ENCODE peak calls at places on chromosomes 5 and 9, in five cellular contexts. Z, T, Q, M and Y are unnamed samples. For H3K36me3 and H3K4me1, the result is how much of the 10 kb centered on the place peaks cover.

GRCh38 chr9:1474259-1474658 is 424.1 kb downstream of the DMRT2 start:
- DNase-seq in Z (no peak), T (no peak), Q (no peak), M (no peak), Y (no peak)

GRCh38 chr5:107875834-107876233 is 205.1 kb upstream of the EFNA5 start:
- DNase-seq in Z (no peak), T (peak), Q (no peak), M (no peak), Y (no peak)

GRCh38 chr9:115385383-115386122 is 267.6 kb upstream of the TNC start:
- DNase-seq in Z (no peak), T (no peak), Q (no peak), M (no peak), Y (no peak)

GRCh38 chr9:69554945-69555344 is 117.2 kb downstream of the APBA1 start:
- DNase-seq in Z (no peak), T (peak), Q (no peak), M (no peak), Y (no peak)

GRCh38 chr9:77980622-77981021 is 51.0 kb downstream of the GNAQ start:
- DNase-seq in Z (no peak), T (peak), Q (no peak), M (no peak), Y (no peak)

GRCh38 chr9:76580832-76581231 is 121.8 kb downstream of the GCNT1 start:
- DNase-seq in Z (no peak), T (no peak), Q (no peak), M (no peak), Y (no peak)

GRCh38 chr9:1726993-1727759 is 288.0 kb upstream of the SMARCA2 start:
- DNase-seq in Z (no peak), T (no peak), Q (no peak), M (no peak), Y (no peak)

GRCh38 chr5:1119312-1119831 is 7.5 kb upstream of the SLC12A7 start:
- DNase-seq in Z (no peak), T (no peak), Q (no peak), M (no peak), Y (no peak)

GRCh38 chr9:121699271-121700164 is 48.1 kb downstream of the DAB2IP start:
- DNase-seq in Z (peak), T (peak), Q (peak), M (peak), Y (peak)

GRCh38 chr9:72954431-72955420 is 1.9 kb upstream of the ALDH1A1 start:
- DNase-seq in Z (no peak), T (no peak), Q (no peak), M (no peak), Y (no peak)

GRCh38 chr5:109516385-109516784 is 106.6 kb upstream of the PJA2 start:
- DNase-seq in Z (no peak), T (peak), Q (no peak), M (no peak), Y (no peak)

GRCh38 chr5:143229896-143230675 is 173.4 kb downstream of the NR3C1 start:
- DNase-seq in Z (no peak), T (no peak), Q (no peak), M (no peak), Y (no peak)

GRCh38 chr5:16809816-16810502 is 126.1 kb downstream of the MYO10 start:
- DNase-seq in Z (peak), T (peak), Q (no peak), M (no peak), Y (peak)

GRCh38 chr9:91483835-91484234 is 60.2 kb upstream of the NFIL3 start:
- DNase-seq in Z (no peak), T (peak), Q (no peak), M (no peak), Y (no peak)

GRCh38 chr9:107214381-107214780 is 68.7 kb upstream of the RAD23B start:
- DNase-seq in Z (no peak), T (peak), Q (no peak), M (no peak), Y (no peak)

GRCh38 chr9:124781967-124782660 is 5.2 kb downstream of the OLFML2A start:
- DNase-seq in Z (no peak), T (no peak), Q (peak), M (peak), Y (no peak)

GRCh38 chr5:39995990-39996389 is 571.2 kb upstream of the DAB2 start:
- DNase-seq in Z (no peak), T (no peak), Q (no peak), M (no peak), Y (no peak)

GRCh38 chr5:104942735-104943134 is 1380.1 kb upstream of the NUDT12 start:
- DNase-seq in Z (no peak), T (peak), Q (no peak), M (no peak), Y (no peak)

GRCh38 chr9:89595646-89596045 is 9.2 kb upstream of the GADD45G start:
- DNase-seq in Z (no peak), T (no peak), Q (no peak), M (no peak), Y (no peak)

GRCh38 chr5:179243333-179243732 is 101.9 kb downstream of the ADAMTS2 start:
- DNase-seq in Z (no peak), T (peak), Q (no peak), M (peak), Y (no peak)

GRCh38 chr9:98851730-98852462 is 44.4 kb downstream of the GALNT12 start:
- DNase-seq in Z (no peak), T (peak), Q (no peak), M (no peak), Y (no peak)

GRCh38 chr5:85293139-85293785 is 908.6 kb upstream of the EDIL3 start:
- DNase-seq in Z (no peak), T (no peak), Q (no peak), M (no peak), Y (no peak)

GRCh38 chr5:68303038-68303738 is 87.6 kb downstream of the PIK3R1 start:
- DNase-seq in Z (no peak), T (peak), Q (no peak), M (no peak), Y (no peak)

GRCh38 chr5:75055727-75056144 is 3.4 kb upstream of the GCNT4 start:
- DNase-seq in Z (no peak), T (peak), Q (no peak), M (no peak), Y (no peak)

GRCh38 chr9:127065592-127065991 is 56.8 kb downstream of the ANGPTL2 start:
- DNase-seq in Z (no peak), T (peak), Q (no peak), M (no peak), Y (no peak)

GRCh38 chr5:39161578-39161977 is 57.8 kb downstream of the FYB1 start:
- DNase-seq in Z (no peak), T (no peak), Q (no peak), M (no peak), Y (no peak)

GRCh38 chr9:91847576-91847975 is 102.5 kb downstream of the ROR2 start:
- DNase-seq in Z (no peak), T (peak), Q (no peak), M (no peak), Y (no peak)

GRCh38 chr5:66010476-66010875 is 84.1 kb downstream of the ERBIN start:
- DNase-seq in Z (no peak), T (peak), Q (no peak), M (no peak), Y (no peak)

GRCh38 chr5:66013906-66014305 is 87.5 kb downstream of the ERBIN start:
- DNase-seq in Z (no peak), T (no peak), Q (no peak), M (no peak), Y (no peak)

GRCh38 chr5:66009277-66009676 is 82.9 kb downstream of the ERBIN start:
- DNase-seq in Z (no peak), T (no peak), Q (no peak), M (no peak), Y (no peak)

GRCh38 chr5:66015296-66015960 is 89.1 kb downstream of the ERBIN start:
- DNase-seq in Z (no peak), T (no peak), Q (no peak), M (no peak), Y (no peak)

DNA sequence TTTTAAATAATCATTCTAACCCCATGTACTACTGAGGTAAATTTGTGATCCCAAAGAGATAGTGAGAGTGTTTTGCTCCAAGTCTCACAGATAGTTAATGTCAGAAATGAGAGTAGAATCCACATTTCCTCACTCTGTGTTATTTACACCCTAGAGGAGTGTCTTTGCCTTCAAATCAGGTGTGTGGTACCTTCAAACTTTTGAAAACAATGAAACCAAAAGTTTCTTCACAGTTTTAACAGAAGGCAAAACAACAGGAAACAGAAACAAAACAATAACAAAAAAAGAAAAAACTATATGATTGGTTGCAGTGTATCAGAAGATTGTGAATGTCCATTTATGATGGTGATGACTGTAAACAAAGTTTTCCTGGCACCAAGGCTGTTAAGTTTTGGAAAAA is 85.9 kb downstream of the ERBIN start:
- DNase-seq in Z (no peak), T (no peak), Q (no peak), M (no peak), Y (no peak)
- H3K36me3 ChIP-seq in Z (under half), T (under half), Q (under half), M (under half), Y (under half)

DNA sequence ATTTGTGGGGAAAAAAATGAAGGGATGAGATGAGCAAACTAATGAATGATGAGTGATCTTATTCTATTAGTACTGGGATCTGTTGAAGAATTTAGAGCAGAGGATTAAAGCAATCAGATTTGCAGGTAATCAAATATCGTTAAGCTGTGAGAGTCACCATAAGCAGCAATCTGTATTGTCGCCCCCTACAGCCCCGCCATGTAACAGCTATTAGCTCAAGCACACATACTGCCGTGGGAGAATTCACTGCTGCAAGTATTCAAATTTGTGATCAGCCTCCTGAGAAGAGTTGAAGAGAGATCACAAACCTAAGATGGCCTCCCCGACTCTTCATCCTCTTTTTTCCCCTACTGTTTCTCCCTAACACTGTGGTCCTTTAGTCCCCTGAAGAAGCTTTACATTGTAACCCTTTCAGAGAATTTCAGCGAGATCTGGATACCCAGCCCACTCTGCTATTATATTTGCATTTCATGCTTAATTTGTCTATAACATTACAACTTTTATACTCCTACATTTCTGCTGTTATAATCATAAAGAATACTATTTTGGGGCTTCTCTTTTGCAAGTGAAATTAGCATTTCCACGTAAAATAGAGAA is 28.5 kb upstream of the PHF24 start:
- DNase-seq in Z (no peak), T (peak), Q (no peak), M (no peak), Y (no peak)
- TF ChIP-seq CTCF in Z (peak), T (peak), Q (peak), M (peak), Y (peak)

GRCh38 chr5:12320331-12320730 is 416.1 kb upstream of the CTNND2 start:
- DNase-seq in Z (no peak), T (no peak), Q (no peak), M (no peak), Y (no peak)
- H3K4me1 ChIP-seq in Z (under half), T (under half), Q (under half), M (under half), Y (under half)

GRCh38 chr5:31410089-31410488 is 121.8 kb downstream of the DROSHA start:
- DNase-seq in Z (no peak), T (no peak), Q (no peak), M (no peak), Y (no peak)

GRCh38 chr5:31407921-31408714 is 123.8 kb downstream of the DROSHA start:
- DNase-seq in Z (no peak), T (peak), Q (no peak), M (no peak), Y (no peak)

GRCh38 chr5:31413030-31413812 is 118.7 kb downstream of the DROSHA start:
- DNase-seq in Z (peak), T (no peak), Q (no peak), M (no peak), Y (no peak)

GRCh38 chr5:31412324-31412723 is 119.6 kb downstream of the DROSHA start:
- DNase-seq in Z (no peak), T (no peak), Q (no peak), M (no peak), Y (no peak)

GRCh38 chr5:31408814-31409213 is 123.1 kb downstream of the DROSHA start:
- DNase-seq in Z (no peak), T (peak), Q (no peak), M (no peak), Y (no peak)
- H3K36me3 ChIP-seq in Z (half or more), T (under half), Q (half or more), M (half or more), Y (half or more)

DNA sequence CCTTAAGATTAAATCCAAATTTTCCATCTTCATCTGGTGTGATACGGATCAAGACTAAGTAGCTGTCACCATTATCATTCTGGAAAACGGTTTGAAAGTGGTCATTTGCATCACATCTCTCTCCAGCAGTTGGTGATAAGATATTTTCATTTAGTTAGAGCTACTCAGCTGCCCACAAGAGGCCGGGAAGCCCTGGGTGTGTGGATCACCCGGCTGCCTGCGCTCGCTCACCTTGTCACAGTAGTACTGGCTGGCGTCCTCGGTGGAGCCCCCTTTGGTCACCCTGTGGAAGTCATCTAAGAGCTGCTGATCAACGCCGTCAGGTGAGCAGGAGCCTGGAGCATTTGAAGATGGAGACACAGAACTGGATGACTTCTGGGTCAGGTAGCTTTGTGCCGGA is 88.1 kb downstream of the PTPN3 start:
- DNase-seq in Z (no peak), T (no peak), Q (no peak), M (no peak), Y (no peak)
- TF ChIP-seq CTCF in Z (no peak), T (no peak), Q (no peak), M (no peak), Y (no peak)